ENCODE peak calls at places on chromosomes 3 and 15, in four cellular contexts. One of them, this sample, is unnamed. For H3K4me1, the result is how much of the 10 kb centered on the place peaks cover.

GRCh38 chr3:72193768-72194463 is 409.0 kb upstream of the PROK2 start:
- DNase-seq in stomach: no peak
- DNase-seq in tibial nerve: no peak
- DNase-seq in H1: no peak
- DNase-seq in this sample: no peak

GRCh38 chr15:74545776-74546656 is 5.0 kb downstream of the ARID3B start:
- DNase-seq in stomach: peak
- DNase-seq in tibial nerve: peak
- DNase-seq in H1: no peak
- DNase-seq in this sample: peak

GRCh38 chr3:61877359-61877770 is 316.0 kb downstream of the PTPRG start:
- DNase-seq in stomach: no peak
- DNase-seq in tibial nerve: no peak
- DNase-seq in H1: no peak
- DNase-seq in this sample: no peak

GRCh38 chr3:192685801-192686200 is 41.5 kb downstream of the FGF12 start:
- DNase-seq in stomach: no peak
- DNase-seq in tibial nerve: no peak
- DNase-seq in H1: no peak
- DNase-seq in this sample: no peak

GRCh38 chr3:132284756-132285619 is 32.2 kb upstream of the ACP3 start:
- DNase-seq in stomach: peak
- DNase-seq in tibial nerve: no peak
- DNase-seq in H1: peak
- DNase-seq in this sample: no peak

GRCh38 chr15:52247032-52247431 is 48.6 kb downstream of the MYO5C start:
- DNase-seq in stomach: no peak
- DNase-seq in tibial nerve: no peak
- DNase-seq in H1: no peak
- DNase-seq in this sample: no peak

GRCh38 chr3:158102660-158103085 is 3.5 kb downstream of the SHOX2 start:
- DNase-seq in stomach: no peak
- DNase-seq in tibial nerve: peak
- DNase-seq in H1: peak
- DNase-seq in this sample: no peak

GRCh38 chr3:194386610-194387009 is 12.5 kb downstream of the GP5 start:
- DNase-seq in stomach: no peak
- DNase-seq in tibial nerve: no peak
- DNase-seq in H1: peak
- DNase-seq in this sample: no peak

GRCh38 chr3:101643009-101643844 is 33.7 kb downstream of the ZBTB11 start:
- DNase-seq in stomach: no peak
- DNase-seq in tibial nerve: no peak
- DNase-seq in H1: no peak
- DNase-seq in this sample: no peak

GRCh38 chr15:65087873-65088642 is 11.5 kb downstream of the KBTBD13 start:
- DNase-seq in stomach: no peak
- DNase-seq in tibial nerve: peak
- DNase-seq in H1: no peak
- DNase-seq in this sample: peak

GRCh38 chr15:25178835-25179672 is 224.3 kb downstream of the SNRPN start:
- DNase-seq in stomach: peak
- DNase-seq in tibial nerve: no peak
- DNase-seq in H1: peak
- DNase-seq in this sample: peak

GRCh38 chr3:179760944-179761343 is 108.1 kb downstream of the USP13 start:
- DNase-seq in stomach: no peak
- DNase-seq in tibial nerve: no peak
- DNase-seq in H1: peak
- DNase-seq in this sample: no peak

GRCh38 chr3:13167829-13168228 is 94.6 kb upstream of the IQSEC1 start:
- DNase-seq in stomach: no peak
- DNase-seq in tibial nerve: no peak
- DNase-seq in H1: no peak
- DNase-seq in this sample: no peak

GRCh38 chr3:157204431-157204830 is 44.5 kb upstream of the CCNL1 start:
- DNase-seq in stomach: no peak
- DNase-seq in tibial nerve: no peak
- DNase-seq in H1: no peak
- DNase-seq in this sample: no peak

GRCh38 chr15:90087454-90088154 is 14.7 kb downstream of the IDH2 start:
- DNase-seq in stomach: no peak
- DNase-seq in tibial nerve: no peak
- DNase-seq in H1: no peak
- DNase-seq in this sample: peak

GRCh38 chr3:141913150-141913811 is 36.8 kb downstream of the ATP1B3 start:
- DNase-seq in stomach: no peak
- DNase-seq in tibial nerve: peak
- DNase-seq in H1: no peak
- DNase-seq in this sample: peak

GRCh38 chr15:62607643-62608042 is 434.9 kb upstream of the TPM1 start:
- DNase-seq in stomach: no peak
- DNase-seq in tibial nerve: no peak
- DNase-seq in H1: no peak
- DNase-seq in this sample: no peak

GRCh38 chr3:56196700-56197099 is 271.6 kb downstream of the ERC2 start:
- DNase-seq in stomach: no peak
- DNase-seq in tibial nerve: no peak
- DNase-seq in H1: no peak
- DNase-seq in this sample: no peak

GRCh38 chr3:194076486-194076885 is 59.5 kb upstream of the HES1 start:
- DNase-seq in stomach: no peak
- DNase-seq in tibial nerve: no peak
- DNase-seq in H1: no peak
- DNase-seq in this sample: no peak

GRCh38 chr3:166177130-166177529 is 339.9 kb upstream of the BCHE start:
- DNase-seq in stomach: no peak
- DNase-seq in tibial nerve: no peak
- DNase-seq in H1: no peak
- DNase-seq in this sample: no peak

GRCh38 chr3:80733522-80734176 is 965.9 kb upstream of the ROBO1 start:
- DNase-seq in stomach: peak
- DNase-seq in tibial nerve: no peak
- DNase-seq in H1: no peak
- DNase-seq in this sample: peak

GRCh38 chr3:161104561-161105551 is at the start of gene B3GALNT1:
- DNase-seq in stomach: peak
- DNase-seq in tibial nerve: peak
- DNase-seq in H1: peak
- DNase-seq in this sample: peak

GRCh38 chr3:143751643-143752178 is 96.6 kb downstream of the SLC9A9 start:
- DNase-seq in stomach: no peak
- DNase-seq in tibial nerve: no peak
- DNase-seq in H1: no peak
- DNase-seq in this sample: no peak

GRCh38 chr15:75532413-75533250 is 46.5 kb downstream of the PTPN9 start:
- DNase-seq in stomach: peak
- DNase-seq in tibial nerve: peak
- DNase-seq in H1: peak
- DNase-seq in this sample: peak

GRCh38 chr15:31304736-31305365 is 21.8 kb upstream of the KLF13 start:
- DNase-seq in stomach: no peak
- DNase-seq in tibial nerve: no peak
- DNase-seq in H1: peak
- DNase-seq in this sample: no peak

GRCh38 chr3:54932606-54933005 is 4.7 kb upstream of the LRTM1 start:
- DNase-seq in stomach: no peak
- DNase-seq in tibial nerve: no peak
- DNase-seq in H1: no peak
- DNase-seq in this sample: no peak

GRCh38 chr3:37603722-37604121 is 258.0 kb upstream of the CTDSPL start:
- DNase-seq in stomach: no peak
- DNase-seq in tibial nerve: no peak
- DNase-seq in H1: no peak
- DNase-seq in this sample: no peak

GRCh38 chr3:117314441-117314840 is 604.9 kb downstream of the TUSC7 start:
- DNase-seq in stomach: no peak
- DNase-seq in tibial nerve: no peak
- DNase-seq in H1: no peak
- DNase-seq in this sample: no peak

GRCh38 chr3:29329986-29330514 is 49.2 kb downstream of the RBMS3 start:
- DNase-seq in stomach: no peak
- DNase-seq in tibial nerve: no peak
- DNase-seq in H1: no peak
- DNase-seq in this sample: no peak
- H3K4me3 ChIP-seq in stomach: no peak
- H3K4me3 ChIP-seq in tibial nerve: no peak
- H3K4me3 ChIP-seq in H1: no peak
- H3K4me3 ChIP-seq in this sample: no peak

GRCh38 chr3:16058511-16058910 is 116.0 kb upstream of the GALNT15 start:
- DNase-seq in stomach: no peak
- DNase-seq in tibial nerve: no peak
- DNase-seq in H1: no peak
- DNase-seq in this sample: no peak

GRCh38 chr3:16053794-16054193 is 120.7 kb upstream of the GALNT15 start:
- DNase-seq in stomach: no peak
- DNase-seq in tibial nerve: no peak
- DNase-seq in H1: no peak
- DNase-seq in this sample: no peak

GRCh38 chr3:16059081-16059537 is 115.4 kb upstream of the GALNT15 start:
- DNase-seq in stomach: no peak
- DNase-seq in tibial nerve: no peak
- DNase-seq in H1: no peak
- DNase-seq in this sample: no peak

GRCh38 chr3:16055606-16056209 is 118.8 kb upstream of the GALNT15 start:
- DNase-seq in stomach: no peak
- DNase-seq in tibial nerve: peak
- DNase-seq in H1: no peak
- DNase-seq in this sample: no peak

GRCh38 chr3:16056210-16056607 is 118.3 kb upstream of the GALNT15 start:
- DNase-seq in stomach: no peak
- DNase-seq in tibial nerve: peak
- DNase-seq in H1: no peak
- DNase-seq in this sample: peak
- TF ChIP-seq EP300 in stomach: no peak
- TF ChIP-seq EP300 in tibial nerve: peak
- TF ChIP-seq EP300 in H1: no peak
- TF ChIP-seq EP300 in this sample: no peak

DNA sequence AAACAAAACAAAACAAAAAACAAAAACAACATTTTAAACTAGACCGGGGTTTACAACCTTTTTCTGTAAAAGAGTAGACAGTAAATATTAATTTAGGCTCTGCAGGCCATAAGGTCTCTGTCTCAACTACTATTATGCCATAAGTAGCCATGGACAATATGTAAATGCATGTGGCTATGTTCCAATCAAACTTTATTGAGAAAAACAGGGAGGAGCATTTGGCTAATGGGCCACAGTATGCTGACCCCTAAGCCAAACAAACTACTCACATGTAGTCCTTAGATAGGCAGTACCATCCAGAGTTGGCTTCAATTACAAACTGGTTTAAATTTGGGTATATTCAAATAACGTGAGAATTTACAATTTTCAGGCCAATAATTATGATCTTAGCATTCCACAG is 144.2 kb downstream of the TBL1XR1 start:
- DNase-seq in stomach: no peak
- DNase-seq in tibial nerve: no peak
- DNase-seq in H1: no peak
- DNase-seq in this sample: no peak
- H3K4me1 ChIP-seq in stomach: half or more
- H3K4me1 ChIP-seq in tibial nerve: half or more
- H3K4me1 ChIP-seq in H1: under half
- H3K4me1 ChIP-seq in this sample: half or more

GRCh38 chr3:59426851-59427565 is 377.2 kb upstream of the CFAP20DC start:
- DNase-seq in stomach: no peak
- DNase-seq in tibial nerve: no peak
- DNase-seq in H1: no peak
- DNase-seq in this sample: no peak
- H3K4me3 ChIP-seq in stomach: no peak
- H3K4me3 ChIP-seq in tibial nerve: no peak
- H3K4me3 ChIP-seq in H1: no peak
- H3K4me3 ChIP-seq in this sample: no peak

DNA sequence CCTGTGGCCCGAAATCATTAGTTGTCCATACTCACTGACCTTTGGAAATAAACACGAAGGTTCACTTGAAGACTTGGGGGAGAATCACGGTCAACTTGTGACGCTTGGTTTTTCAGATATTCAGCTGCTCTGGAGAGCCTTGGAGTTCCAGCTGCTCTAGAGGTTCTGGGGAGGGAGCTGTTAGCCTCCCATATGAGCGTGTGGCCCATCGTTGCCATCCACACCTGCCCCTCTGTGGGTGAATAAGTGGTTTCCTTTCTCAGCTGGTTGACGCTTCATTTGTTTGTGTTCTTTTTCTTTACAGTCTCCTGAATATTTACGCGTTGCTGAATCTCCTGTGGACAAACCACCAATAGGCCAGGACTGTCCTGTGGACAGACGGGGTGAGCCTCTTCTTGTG is 35.6 kb downstream of the APBA2 start:
- DNase-seq in stomach: no peak
- DNase-seq in tibial nerve: no peak
- DNase-seq in H1: no peak
- DNase-seq in this sample: no peak
- TF ChIP-seq EP300 in stomach: no peak
- TF ChIP-seq EP300 in tibial nerve: no peak
- TF ChIP-seq EP300 in H1: no peak
- TF ChIP-seq EP300 in this sample: no peak

GRCh38 chr3:14404396-14405119 is 2.2 kb downstream of the SLC6A6 start:
- DNase-seq in stomach: peak
- DNase-seq in tibial nerve: no peak
- DNase-seq in H1: no peak
- DNase-seq in this sample: no peak
- H3K4me1 ChIP-seq in stomach: under half
- H3K4me1 ChIP-seq in tibial nerve: under half
- H3K4me1 ChIP-seq in H1: under half
- H3K4me1 ChIP-seq in this sample: under half